ENCODE peak calls at places on chromosomes 12 and 14, in four cellular contexts. X is K562, V is GM12878, A is GM12892. B is an unnamed sample.

GRCh38 chr14:56120091-56120632 is 2.0 kb downstream of the PELI2 start:
- DNase-seq in X (no peak), A (no peak), V (no peak), B (no peak)

GRCh38 chr12:2691340-2692111 is 103.2 kb upstream of the FKBP4 start:
- DNase-seq in A (peak), X (no peak), V (peak), B (peak)

GRCh38 chr12:132872975-132873421 is 14.4 kb downstream of the CHFR start:
- DNase-seq in A (no peak), V (peak), X (no peak), B (no peak)

GRCh38 chr12:116736962-116737773 is 701 bp downstream of the SPRING1 start:
- DNase-seq in A (peak), X (peak), V (no peak), B (peak)

GRCh38 chr14:63982156-63982555 is 129.4 kb downstream of the SYNE2 start:
- DNase-seq in V (no peak), X (no peak), A (no peak), B (no peak)

GRCh38 chr12:19694627-19695026 is 255.3 kb downstream of the AEBP2 start:
- DNase-seq in X (no peak), V (no peak), A (no peak), B (no peak)

GRCh38 chr14:39005044-39005736 is 97.8 kb downstream of the SEC23A start:
- DNase-seq in A (no peak), V (no peak), X (peak), B (no peak)

GRCh38 chr14:52052289-52052943 is 16.4 kb downstream of the NID2 start:
- DNase-seq in X (no peak), V (no peak), A (no peak), B (no peak)

GRCh38 chr14:73754911-73755360 is 40.8 kb upstream of the PNMA1 start:
- DNase-seq in A (no peak), X (no peak), V (no peak), B (no peak)

GRCh38 chr12:60487284-60487683 is 891.5 kb downstream of the SLC16A7 start:
- DNase-seq in A (no peak), X (no peak), V (no peak), B (no peak)

GRCh38 chr14:65107200-65107599 is 4.9 kb upstream of the MAX start:
- DNase-seq in V (no peak), X (peak), A (no peak), B (no peak)

GRCh38 chr12:71556881-71557280 is 106.8 kb downstream of the ZFC3H1 start:
- DNase-seq in X (no peak), V (no peak), A (no peak), B (no peak)

GRCh38 chr14:90942511-90942910 is 117.9 kb downstream of the RPS6KA5 start:
- DNase-seq in V (no peak), X (no peak), A (no peak), B (no peak)

GRCh38 chr14:91728616-91729183 is 3.2 kb downstream of the CATSPERB start:
- DNase-seq in A (no peak), V (no peak), X (no peak), B (no peak)

GRCh38 chr12:117377758-117378157 is 16.3 kb upstream of the NOS1 start:
- DNase-seq in V (no peak), X (peak), A (no peak), B (no peak)

GRCh38 chr12:30420561-30420960 is 275.1 kb downstream of the IPO8 start:
- DNase-seq in V (no peak), X (no peak), A (no peak), B (no peak)

GRCh38 chr12:95411466-95411865 is 62.5 kb upstream of the METAP2 start:
- DNase-seq in V (no peak), A (no peak), X (no peak), B (no peak)

GRCh38 chr14:99203080-99203479 is 68.9 kb downstream of the BCL11B start:
- DNase-seq in A (no peak), X (no peak), V (no peak), B (no peak)

GRCh38 chr12:130973906-130974305 is 20.2 kb downstream of the ADGRD1 start:
- DNase-seq in X (no peak), A (no peak), V (no peak), B (no peak)

GRCh38 chr14:68222726-68223125 is 403.1 kb downstream of the RAD51B start:
- DNase-seq in V (no peak), X (no peak), A (no peak), B (no peak)

GRCh38 chr14:27386391-27386790 is 788.6 kb upstream of the NOVA1 start:
- DNase-seq in A (no peak), X (no peak), V (no peak), B (no peak)

GRCh38 chr14:101960225-101960624 is 4.1 kb upstream of the DYNC1H1 start:
- DNase-seq in X (peak), V (no peak), A (no peak), B (no peak)

GRCh38 chr14:100230361-100230760 is 8.6 kb upstream of the YY1 start:
- DNase-seq in X (no peak), V (no peak), A (no peak), B (no peak)

GRCh38 chr12:104219361-104219892 is 3.8 kb downstream of the TXNRD1 start:
- DNase-seq in A (no peak), X (peak), V (no peak), B (no peak)

GRCh38 chr14:37594916-37595808 is at the start of the genes FOXA1 and TTC6:
- DNase-seq in X (peak), V (no peak), A (no peak), B (no peak)

GRCh38 chr12:121927798-121928197 is 9.4 kb downstream of the CFAP251 start:
- DNase-seq in A (no peak), V (no peak), X (no peak), B (no peak)

GRCh38 chr12:108565976-108566375 is 3.6 kb downstream of the ISCU start:
- DNase-seq in X (no peak), V (peak), A (no peak), B (no peak)

GRCh38 chr12:128944956-128945355 is 91.7 kb downstream of the GLT1D1 start:
- DNase-seq in V (no peak), A (no peak), X (no peak), B (no peak)

GRCh38 chr12:128942960-128943477 is 89.7 kb downstream of the GLT1D1 start:
- DNase-seq in X (no peak), V (no peak), A (no peak), B (no peak)

GRCh38 chr12:128951448-128951847 is 98.2 kb downstream of the GLT1D1 start:
- DNase-seq in X (no peak), V (no peak), A (no peak), B (no peak)

DNA sequence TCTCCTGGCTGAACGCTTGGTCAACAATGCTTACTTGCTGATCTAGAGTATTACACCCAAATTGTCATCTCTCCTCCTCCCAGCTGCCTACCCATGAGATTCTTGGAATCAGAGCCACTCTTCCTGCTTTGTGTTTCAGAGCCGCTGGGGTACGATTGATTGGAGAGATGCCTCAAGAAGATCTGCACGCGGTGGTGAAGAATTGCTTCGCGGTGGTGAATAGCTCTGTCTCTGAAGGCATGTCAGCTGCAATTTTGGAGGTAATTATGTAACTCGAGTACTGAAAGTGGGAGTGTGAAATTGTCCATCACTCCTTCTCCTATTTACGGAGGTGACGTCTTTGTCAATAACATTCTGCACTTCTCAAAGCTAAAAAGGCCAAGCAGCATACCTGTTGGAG is 93.9 kb downstream of the GLT1D1 start:
- DNase-seq in X (no peak), A (no peak), V (no peak), B (no peak)
- TF ChIP-seq TAF1 in X (no peak), A (no peak), V (no peak), B (no peak)

GRCh38 chr12:55955344-55955743 is 10.5 kb downstream of the PMEL start:
- DNase-seq in V (no peak), A (no peak), X (no peak), B (no peak)

GRCh38 chr12:55957106-55957859 is 8.6 kb downstream of the PMEL start:
- DNase-seq in V (no peak), X (no peak), A (no peak), B (no peak)

GRCh38 chr12:55955800-55956508 is 9.9 kb downstream of the PMEL start:
- DNase-seq in V (no peak), X (peak), A (no peak), B (no peak)
- TF ChIP-seq TAF1 in V (no peak), X (no peak), A (no peak), B (no peak)

GRCh38 chr14:78399316-78399889 is 229.2 kb downstream of the NRXN3 start:
- DNase-seq in V (no peak), X (peak), A (no peak), B (no peak)
- TF ChIP-seq TAF1 in V (no peak), X (no peak), A (no peak), B (no peak)

DNA sequence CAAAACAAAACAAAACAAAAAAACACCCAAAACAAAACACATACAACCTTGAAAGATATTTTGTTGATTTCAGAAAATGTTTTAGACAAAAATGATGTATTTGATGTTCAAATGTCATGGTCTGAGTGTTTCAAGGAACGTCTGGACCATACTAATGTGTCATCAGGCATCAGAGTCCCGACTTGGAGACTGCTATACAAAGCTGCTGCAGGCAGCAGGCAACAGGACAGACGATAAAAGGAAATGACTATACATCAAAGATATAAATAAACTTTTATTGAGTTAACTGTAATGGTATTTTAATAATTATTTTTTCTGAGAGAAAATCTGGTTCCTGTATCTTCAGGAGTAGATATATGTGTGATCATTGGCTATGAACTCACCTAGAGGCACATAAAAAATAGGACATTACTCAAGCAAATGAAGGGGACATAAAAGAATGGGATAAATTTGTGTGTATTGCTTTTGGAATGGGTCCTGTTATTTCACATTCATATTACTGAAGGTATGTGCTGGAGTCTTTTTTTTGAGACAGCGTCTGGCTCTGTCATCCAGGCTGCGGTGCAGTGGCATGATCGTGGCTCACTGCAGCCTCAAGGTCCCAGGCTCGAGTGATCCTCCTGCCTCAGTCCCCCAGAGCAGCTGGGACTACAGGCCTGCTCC is 87.3 kb upstream of the HECTD1 start:
- DNase-seq in A (no peak), V (no peak), X (no peak), B (no peak)
- TF ChIP-seq TAF1 in A (no peak), V (no peak), X (no peak), B (no peak)

DNA sequence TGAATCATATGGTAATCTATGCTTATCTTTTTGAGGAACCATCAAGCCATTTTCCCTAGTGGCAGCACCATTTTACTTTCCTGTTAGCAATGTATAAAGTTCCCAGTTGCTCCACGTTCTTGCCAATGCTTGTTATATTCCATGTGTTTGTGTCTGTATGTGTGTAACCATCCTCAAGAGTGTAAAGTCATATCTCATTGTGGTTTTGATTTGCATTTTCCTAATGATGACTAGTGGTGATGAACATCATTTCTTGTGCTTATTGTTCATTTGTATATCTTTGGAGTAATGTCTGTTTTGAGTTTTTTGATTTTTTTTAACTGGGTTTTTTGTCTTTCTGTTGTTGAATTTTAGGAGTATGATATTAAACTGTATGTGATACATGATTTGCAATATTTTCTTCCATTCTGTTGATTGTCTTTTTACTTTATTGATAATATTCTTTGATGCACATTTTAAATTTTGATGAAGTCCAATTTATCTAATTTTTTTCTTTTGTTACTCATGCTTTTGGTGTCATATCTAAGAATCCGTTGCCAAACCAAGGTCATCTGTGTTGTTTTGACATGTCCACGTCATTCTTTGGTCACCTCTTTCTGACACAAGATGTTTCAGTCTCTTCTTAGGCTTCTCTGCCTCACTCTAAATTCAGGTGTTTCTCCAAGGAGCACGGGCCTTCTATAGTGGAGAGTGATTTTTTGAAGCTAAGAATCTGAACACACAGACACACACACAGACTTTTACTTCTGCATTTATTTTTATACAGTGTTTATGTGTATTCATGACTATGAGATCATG is 36.1 kb downstream of the PPHLN1 start:
- DNase-seq in X (no peak), A (no peak), V (no peak), B (no peak)
- TF ChIP-seq TAF1 in X (no peak), A (no peak), V (no peak), B (no peak)

DNA sequence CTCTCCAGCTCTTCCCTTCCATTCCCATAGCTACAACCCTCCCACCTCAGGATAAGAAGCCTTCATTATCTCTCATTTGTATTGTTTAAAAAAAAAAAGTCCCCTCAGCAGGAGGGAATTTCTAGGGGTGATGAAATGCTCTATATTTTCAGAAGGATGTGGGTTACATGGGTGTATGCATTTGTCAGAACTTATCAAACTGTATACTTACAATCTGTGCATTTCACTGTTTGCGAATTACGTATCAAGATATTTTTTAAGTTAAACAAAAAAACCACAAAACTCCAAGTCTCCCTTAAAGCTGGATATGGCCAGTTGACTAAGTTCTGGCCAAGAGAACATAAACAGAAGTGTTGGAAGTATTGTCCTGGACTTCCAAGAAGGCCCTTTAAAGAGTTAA is 2.0 kb upstream of the FKBP11 start:
- DNase-seq in X (no peak), V (no peak), A (no peak), B (no peak)
- TF ChIP-seq TAF1 in X (no peak), V (no peak), A (no peak), B (no peak)

GRCh38 chr12:47797432-47797831 is 22.3 kb downstream of the HDAC7 start:
- DNase-seq in V (no peak), X (no peak), A (peak), B (peak)
- TF ChIP-seq TAF1 in V (no peak), X (no peak), A (no peak), B (no peak)

GRCh38 chr12:45259732-45260480 is 44.0 kb downstream of the ANO6 start:
- DNase-seq in A (no peak), X (no peak), V (no peak), B (no peak)
- TF ChIP-seq TAF1 in A (no peak), X (no peak), V (no peak), B (no peak)

GRCh38 chr12:124098887-124099286 is 125.9 kb downstream of the ZNF664 start:
- DNase-seq in V (no peak), X (no peak), A (no peak), B (no peak)

GRCh38 chr12:124096869-124097434 is 123.9 kb downstream of the ZNF664 start:
- DNase-seq in X (no peak), A (no peak), V (no peak), B (no peak)

GRCh38 chr12:124098101-124098757 is 125.2 kb downstream of the ZNF664 start:
- DNase-seq in X (no peak), V (no peak), A (no peak), B (no peak)

GRCh38 chr12:124096109-124096508 is 123.1 kb downstream of the ZNF664 start:
- DNase-seq in X (no peak), V (no peak), A (no peak), B (no peak)

GRCh38 chr12:124097681-124098080 is 124.7 kb downstream of the ZNF664 start:
- DNase-seq in A (no peak), X (no peak), V (no peak), B (no peak)
- TF ChIP-seq TAF1 in A (no peak), X (no peak), V (no peak), B (no peak)